ENCODE peak calls at places on chromosomes 2 and 18, in eight cellular contexts. S is right cardiac atrium; W is HL-60; C is endothelial cell of umbilical vein; O is kidney epithelial cell; F is prostate gland; E is CD8-positive, alpha-beta memory T cell; N is fibroblast of lung. Q is an unnamed sample.

GRCh38 chr2:80852808-80853139 is 548.2 kb upstream of the LRRTM1 start:
- DNase-seq in S (no peak), E (no peak), F (no peak), N (no peak), O (no peak), C (no peak), W (no peak), Q (no peak)

GRCh38 chr2:108534577-108535379 is 508 bp downstream of the LIMS1 start:
- DNase-seq in N (no peak), F (peak; percentile 22), O (no peak), S (peak; percentile 80), W (no peak), E (peak; percentile 51), C (peak; percentile 75), Q (no peak)

GRCh38 chr2:96427917-96428316 is 77.2 kb downstream of the NEURL3 start:
- DNase-seq in O (peak; percentile 92), E (no peak), W (no peak), S (no peak), N (peak; percentile 17), F (no peak), C (peak; percentile 56), Q (no peak)

GRCh38 chr2:196230460-196230859 is 59.1 kb upstream of the STK17B start:
- DNase-seq in W (no peak), S (no peak), C (no peak), N (no peak), O (no peak), E (no peak), F (no peak), Q (no peak)

GRCh38 chr2:55763721-55764120 is 70.1 kb upstream of the PNPT1 start:
- DNase-seq in C (no peak), O (no peak), S (no peak), E (no peak), N (no peak), W (no peak), F (no peak), Q (no peak)

GRCh38 chr2:173511357-173511756 is 156.7 kb downstream of the CDCA7 start:
- DNase-seq in C (no peak), N (no peak), E (no peak), S (no peak), W (no peak), F (no peak), O (no peak), Q (no peak)

GRCh38 chr2:99544608-99545007 is 54.8 kb upstream of the REV1 start:
- DNase-seq in C (no peak), W (no peak), S (no peak), O (no peak), N (no peak), F (no peak), E (no peak), Q (no peak)

GRCh38 chr2:97910403-97911209 is 85.1 kb downstream of the TMEM131 start:
- DNase-seq in N (no peak), E (no peak), O (no peak), F (no peak), W (no peak), S (no peak), C (no peak), Q (no peak)

GRCh38 chr18:8839285-8839684 is 133.9 kb downstream of the MTCL1 start:
- DNase-seq in F (no peak), O (no peak), S (peak; percentile 76), E (no peak), N (peak; percentile 57), W (no peak), C (peak; percentile 6), Q (no peak)

GRCh38 chr18:8842506-8842905 is 137.2 kb downstream of the MTCL1 start:
- DNase-seq in W (no peak), N (no peak), E (no peak), S (no peak), F (no peak), O (no peak), C (no peak), Q (no peak)

GRCh38 chr18:8844721-8845148 is 139.4 kb downstream of the MTCL1 start:
- DNase-seq in O (peak; percentile 76), W (no peak), S (no peak), F (no peak), C (no peak), N (no peak), E (no peak), Q (no peak)

GRCh38 chr18:8843005-8843404 is 137.6 kb downstream of the MTCL1 start:
- DNase-seq in S (no peak), C (no peak), W (no peak), F (no peak), N (no peak), E (no peak), O (no peak), Q (no peak)

DNA sequence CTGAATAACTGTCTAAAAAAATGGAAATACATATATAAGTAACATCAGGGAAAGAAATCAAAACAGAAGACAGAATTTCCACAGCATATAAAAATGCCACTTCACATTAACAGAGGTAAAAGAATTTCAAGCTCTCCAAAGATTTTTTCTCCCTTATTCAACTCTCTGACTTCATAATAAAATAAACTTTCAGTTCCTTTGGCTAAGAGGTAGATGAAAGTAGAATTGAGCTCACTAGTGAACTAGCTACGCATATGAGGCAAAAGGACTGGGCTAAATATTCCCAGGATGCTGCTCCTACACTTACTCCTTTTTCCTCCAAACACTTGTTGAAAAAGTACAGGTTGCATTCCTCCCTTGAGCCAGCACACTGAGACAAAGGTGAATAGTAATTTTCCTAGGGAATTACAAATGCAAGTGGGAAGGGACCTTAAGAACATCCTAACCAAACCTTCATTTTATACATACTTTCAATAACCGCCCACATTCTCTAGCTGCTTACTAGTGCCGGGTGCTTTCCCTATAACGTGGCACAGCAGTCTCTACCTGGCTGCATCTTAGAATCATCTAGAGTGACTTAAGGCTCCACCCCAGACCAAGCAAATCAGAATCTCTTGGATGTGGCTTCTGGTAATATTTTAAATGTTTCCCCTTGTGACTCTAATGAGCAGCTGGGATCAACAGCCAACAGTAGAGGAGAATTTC is 136.6 kb downstream of the MTCL1 start:
- DNase-seq in W (no peak), E (no peak), C (no peak), N (no peak), O (peak; percentile 37), S (no peak), F (no peak), Q (no peak)
- H3K4me3 ChIP-seq in W (no peak overlapping the region), E (no peak overlapping the region), C (no peak overlapping the region), N (no peak overlapping the region), O (no peak overlapping the region), S (no peak overlapping the region), F (no peak overlapping the region), Q (no peak overlapping the region)

GRCh38 chr2:6937582-6937981 is 20.4 kb downstream of the RNF144A start:
- DNase-seq in W (no peak), C (no peak), N (no peak), S (no peak), O (no peak), E (no peak), F (no peak), Q (no peak)

GRCh38 chr2:6934329-6934728 is 17.1 kb downstream of the RNF144A start:
- DNase-seq in W (no peak), F (no peak), C (no peak), E (no peak), O (no peak), S (no peak), N (no peak), Q (no peak)

GRCh38 chr2:6932833-6933232 is 15.6 kb downstream of the RNF144A start:
- DNase-seq in F (no peak), O (no peak), E (no peak), C (no peak), N (no peak), W (no peak), S (no peak), Q (no peak)

GRCh38 chr2:6937157-6937556 is 19.9 kb downstream of the RNF144A start:
- DNase-seq in C (no peak), S (no peak), O (no peak), W (no peak), E (no peak), N (no peak), F (no peak), Q (no peak)

DNA sequence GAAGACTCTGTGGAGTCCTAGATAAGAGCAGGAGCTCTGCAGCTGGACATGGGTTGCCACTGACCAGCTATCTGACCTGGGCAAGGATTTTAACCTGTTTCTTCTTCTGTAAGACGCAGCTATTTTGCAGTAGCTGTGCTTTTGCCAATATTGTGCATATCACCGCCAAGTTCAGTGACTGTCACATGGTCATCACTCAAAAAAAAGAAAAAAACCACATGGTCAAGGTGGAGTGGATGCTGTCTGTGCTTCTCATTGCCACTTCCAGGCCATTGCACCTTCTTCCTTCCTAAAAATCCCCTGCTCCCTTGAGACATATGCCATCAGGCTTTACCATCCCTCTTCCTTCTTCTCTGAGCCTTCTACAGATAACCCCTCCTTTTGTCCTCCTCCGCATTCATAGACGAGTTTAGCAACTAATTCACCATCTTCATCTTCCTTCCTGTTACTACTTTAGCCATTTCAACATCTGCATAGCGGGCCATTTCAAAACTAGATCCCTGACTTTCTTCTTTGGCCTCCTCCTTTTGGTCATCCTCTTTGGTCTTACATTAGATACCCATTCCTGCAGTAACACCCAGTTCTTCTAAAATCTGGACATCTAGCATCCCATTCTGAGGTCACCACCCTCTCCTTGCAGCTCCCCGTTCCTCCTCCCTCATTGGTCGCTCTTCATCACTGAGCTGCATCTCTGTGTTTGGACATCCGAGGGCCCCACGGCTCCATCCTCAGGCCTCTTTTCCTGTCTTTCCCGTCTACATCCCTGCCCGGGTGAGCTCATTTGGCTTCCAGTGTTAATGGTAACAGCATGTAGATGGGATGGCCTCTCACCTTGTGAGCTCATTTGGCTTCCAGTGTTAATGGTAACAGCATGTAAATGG is 17.8 kb downstream of the RNF144A start:
- DNase-seq in N (no peak), W (peak; percentile 49), E (no peak), O (no peak), S (no peak), C (no peak), F (no peak), Q (no peak)
- H3K4me3 ChIP-seq in N (no peak overlapping the region), W (no peak overlapping the region), E (no peak overlapping the region), O (no peak overlapping the region), S (no peak overlapping the region), C (no peak overlapping the region), F (no peak overlapping the region), Q (no peak overlapping the region)

GRCh38 chr2:65032016-65032975 is 23.9 kb upstream of the CEP68 start:
- DNase-seq in O (no peak), N (no peak), F (no peak), C (no peak), W (no peak), E (no peak), S (no peak), Q (no peak)
- H3K4me3 ChIP-seq in O (no peak overlapping the region), N (no peak overlapping the region), F (peak overlapping the region; percentile 4), C (no peak overlapping the region), W (no peak overlapping the region), E (peak overlapping the region; percentile 22), S (no peak overlapping the region), Q (peak overlapping the region; percentile 8)

GRCh38 chr2:238603596-238603995 is 176.9 kb downstream of the ASB1 start:
- DNase-seq in O (no peak), W (no peak), C (no peak), S (no peak), F (no peak), E (no peak), N (no peak), Q (no peak)

GRCh38 chr2:238602223-238602945 is 175.7 kb downstream of the ASB1 start:
- DNase-seq in C (no peak), N (peak; percentile 30), S (no peak), E (no peak), F (peak; percentile 40), W (no peak), O (no peak), Q (no peak)

GRCh38 chr2:238600506-238601432 is 174.0 kb downstream of the ASB1 start:
- DNase-seq in F (no peak), S (no peak), E (no peak), N (no peak), O (no peak), C (no peak), W (no peak), Q (no peak)

GRCh38 chr2:238599549-238600505 is 173.1 kb downstream of the ASB1 start:
- DNase-seq in S (no peak), E (no peak), O (no peak), C (no peak), F (no peak), W (no peak), N (no peak), Q (no peak)

DNA sequence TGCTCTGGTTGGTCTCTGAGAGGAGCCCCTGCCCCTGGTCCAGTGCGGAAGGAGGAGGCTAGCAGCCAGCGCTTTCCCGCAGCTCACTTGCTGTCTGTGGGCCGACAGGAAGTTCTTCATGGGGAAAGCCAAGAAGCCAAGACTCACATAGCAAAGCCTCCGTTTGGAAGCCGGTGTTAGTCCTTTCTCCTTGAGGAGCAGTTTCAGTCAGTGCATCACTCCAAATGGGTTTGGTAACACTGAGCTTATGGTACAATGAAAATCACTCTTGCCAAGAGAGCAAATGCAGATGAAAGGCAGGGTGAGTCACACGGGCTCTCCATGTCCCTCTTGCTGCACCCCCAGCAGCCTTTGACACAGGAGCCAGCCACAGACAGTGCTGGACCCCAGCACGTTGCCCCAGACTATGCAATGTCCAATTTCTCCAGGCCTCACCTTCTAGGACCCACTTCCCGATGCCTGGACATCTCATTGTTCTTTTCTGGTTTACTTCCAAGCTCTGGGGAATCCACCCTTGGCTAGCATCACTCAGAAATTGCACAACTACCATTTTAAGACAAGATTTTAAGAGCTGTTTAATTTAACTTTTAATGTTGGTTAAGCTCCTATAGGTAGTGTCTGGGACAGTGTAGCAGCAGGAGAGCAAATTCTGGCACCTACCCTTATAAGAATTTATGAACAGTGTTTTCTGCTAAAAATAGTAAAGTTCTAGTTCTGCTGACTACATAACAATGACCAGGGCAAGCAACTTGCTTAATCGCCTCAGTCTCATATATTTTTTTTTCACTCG is 174.9 kb downstream of the ASB1 start:
- DNase-seq in C (no peak), E (no peak), N (peak; percentile 86), F (peak; percentile 61), S (no peak), W (no peak), O (no peak), Q (peak; percentile 26)
- H3K4me3 ChIP-seq in C (no peak overlapping the region), E (no peak overlapping the region), N (no peak overlapping the region), F (no peak overlapping the region), S (no peak overlapping the region), W (no peak overlapping the region), O (no peak overlapping the region), Q (no peak overlapping the region)

Q was measured in thoracic aorta.